ENCODE peak calls at places on chromosome 1, in eight cellular contexts. One of them, this sample, is unnamed.

GRCh38 chr1:156407344-156407743 is 38.3 kb downstream of the RHBG start:
- DNase-seq in stimulated activated CD8-positive, alpha-beta memory T cell treated with anti-CD3 and anti-CD28 coated beads, Interleukin-4, amount 100 ng/mL, for 4 hours: no peak
- DNase-seq in NCI-H2081 treated with DMSO at 0.1 percent for 48 hours: no peak
- DNase-seq in activated naive CD4-positive, alpha-beta T cell treated with anti-CD3 and anti-CD28 coated beads for 36 hours: no peak
- DNase-seq in cardiac fibroblast: no peak
- DNase-seq in Ammon's horn: peak
- DNase-seq in head of caudate nucleus: peak
- DNase-seq in left kidney: no peak
- DNase-seq in this sample: peak

GRCh38 chr1:68384872-68385390 is 64.8 kb downstream of the RPE65 start:
- DNase-seq in stimulated activated CD8-positive, alpha-beta memory T cell treated with anti-CD3 and anti-CD28 coated beads, Interleukin-4, amount 100 ng/mL, for 4 hours: no peak
- DNase-seq in NCI-H2081 treated with DMSO at 0.1 percent for 48 hours: no peak
- DNase-seq in activated naive CD4-positive, alpha-beta T cell treated with anti-CD3 and anti-CD28 coated beads for 36 hours: no peak
- DNase-seq in cardiac fibroblast: peak
- DNase-seq in Ammon's horn: no peak
- DNase-seq in head of caudate nucleus: no peak
- DNase-seq in left kidney: no peak
- DNase-seq in this sample: no peak

GRCh38 chr1:168736450-168736980 is 7.5 kb upstream of the DPT start:
- DNase-seq in stimulated activated CD8-positive, alpha-beta memory T cell treated with anti-CD3 and anti-CD28 coated beads, Interleukin-4, amount 100 ng/mL, for 4 hours: no peak
- DNase-seq in NCI-H2081 treated with DMSO at 0.1 percent for 48 hours: no peak
- DNase-seq in activated naive CD4-positive, alpha-beta T cell treated with anti-CD3 and anti-CD28 coated beads for 36 hours: no peak
- DNase-seq in cardiac fibroblast: no peak
- DNase-seq in Ammon's horn: no peak
- DNase-seq in head of caudate nucleus: no peak
- DNase-seq in left kidney: peak
- DNase-seq in this sample: no peak

GRCh38 chr1:10415211-10415930 is 14.9 kb upstream of the CENPS start:
- DNase-seq in stimulated activated CD8-positive, alpha-beta memory T cell treated with anti-CD3 and anti-CD28 coated beads, Interleukin-4, amount 100 ng/mL, for 4 hours: no peak
- DNase-seq in NCI-H2081 treated with DMSO at 0.1 percent for 48 hours: no peak
- DNase-seq in activated naive CD4-positive, alpha-beta T cell treated with anti-CD3 and anti-CD28 coated beads for 36 hours: no peak
- DNase-seq in cardiac fibroblast: peak
- DNase-seq in Ammon's horn: peak
- DNase-seq in head of caudate nucleus: no peak
- DNase-seq in left kidney: no peak
- DNase-seq in this sample: no peak

GRCh38 chr1:75317976-75318375 is 183.8 kb downstream of the LHX8 start:
- DNase-seq in stimulated activated CD8-positive, alpha-beta memory T cell treated with anti-CD3 and anti-CD28 coated beads, Interleukin-4, amount 100 ng/mL, for 4 hours: no peak
- DNase-seq in NCI-H2081 treated with DMSO at 0.1 percent for 48 hours: no peak
- DNase-seq in activated naive CD4-positive, alpha-beta T cell treated with anti-CD3 and anti-CD28 coated beads for 36 hours: no peak
- DNase-seq in cardiac fibroblast: no peak
- DNase-seq in Ammon's horn: no peak
- DNase-seq in head of caudate nucleus: no peak
- DNase-seq in left kidney: no peak
- DNase-seq in this sample: no peak

GRCh38 chr1:69088556-69088955 is 479.2 kb upstream of the LRRC7 start:
- DNase-seq in stimulated activated CD8-positive, alpha-beta memory T cell treated with anti-CD3 and anti-CD28 coated beads, Interleukin-4, amount 100 ng/mL, for 4 hours: no peak
- DNase-seq in NCI-H2081 treated with DMSO at 0.1 percent for 48 hours: no peak
- DNase-seq in activated naive CD4-positive, alpha-beta T cell treated with anti-CD3 and anti-CD28 coated beads for 36 hours: no peak
- DNase-seq in cardiac fibroblast: no peak
- DNase-seq in Ammon's horn: no peak
- DNase-seq in head of caudate nucleus: no peak
- DNase-seq in left kidney: peak
- DNase-seq in this sample: no peak

GRCh38 chr1:51792864-51793263 is 85.7 kb downstream of the NRDC start:
- DNase-seq in stimulated activated CD8-positive, alpha-beta memory T cell treated with anti-CD3 and anti-CD28 coated beads, Interleukin-4, amount 100 ng/mL, for 4 hours: no peak
- DNase-seq in NCI-H2081 treated with DMSO at 0.1 percent for 48 hours: no peak
- DNase-seq in activated naive CD4-positive, alpha-beta T cell treated with anti-CD3 and anti-CD28 coated beads for 36 hours: peak
- DNase-seq in cardiac fibroblast: peak
- DNase-seq in Ammon's horn: peak
- DNase-seq in head of caudate nucleus: no peak
- DNase-seq in left kidney: no peak
- DNase-seq in this sample: no peak

GRCh38 chr1:150836129-150836773 is 28.2 kb upstream of the CTSK start:
- DNase-seq in stimulated activated CD8-positive, alpha-beta memory T cell treated with anti-CD3 and anti-CD28 coated beads, Interleukin-4, amount 100 ng/mL, for 4 hours: no peak
- DNase-seq in NCI-H2081 treated with DMSO at 0.1 percent for 48 hours: no peak
- DNase-seq in activated naive CD4-positive, alpha-beta T cell treated with anti-CD3 and anti-CD28 coated beads for 36 hours: no peak
- DNase-seq in cardiac fibroblast: peak
- DNase-seq in Ammon's horn: peak
- DNase-seq in head of caudate nucleus: no peak
- DNase-seq in left kidney: peak
- DNase-seq in this sample: no peak

GRCh38 chr1:24567792-24568388 is 12.0 kb downstream of the NCMAP start:
- DNase-seq in stimulated activated CD8-positive, alpha-beta memory T cell treated with anti-CD3 and anti-CD28 coated beads, Interleukin-4, amount 100 ng/mL, for 4 hours: no peak
- DNase-seq in NCI-H2081 treated with DMSO at 0.1 percent for 48 hours: no peak
- DNase-seq in activated naive CD4-positive, alpha-beta T cell treated with anti-CD3 and anti-CD28 coated beads for 36 hours: peak
- DNase-seq in cardiac fibroblast: no peak
- DNase-seq in Ammon's horn: no peak
- DNase-seq in head of caudate nucleus: no peak
- DNase-seq in left kidney: peak
- DNase-seq in this sample: no peak

GRCh38 chr1:8015809-8016165 is 10.3 kb downstream of the ERRFI1 start:
- DNase-seq in stimulated activated CD8-positive, alpha-beta memory T cell treated with anti-CD3 and anti-CD28 coated beads, Interleukin-4, amount 100 ng/mL, for 4 hours: no peak
- DNase-seq in NCI-H2081 treated with DMSO at 0.1 percent for 48 hours: no peak
- DNase-seq in activated naive CD4-positive, alpha-beta T cell treated with anti-CD3 and anti-CD28 coated beads for 36 hours: no peak
- DNase-seq in cardiac fibroblast: peak
- DNase-seq in Ammon's horn: peak
- DNase-seq in head of caudate nucleus: no peak
- DNase-seq in left kidney: no peak
- DNase-seq in this sample: no peak

GRCh38 chr1:30888391-30888790 is 20.2 kb downstream of the SDC3 start:
- DNase-seq in stimulated activated CD8-positive, alpha-beta memory T cell treated with anti-CD3 and anti-CD28 coated beads, Interleukin-4, amount 100 ng/mL, for 4 hours: no peak
- DNase-seq in NCI-H2081 treated with DMSO at 0.1 percent for 48 hours: no peak
- DNase-seq in activated naive CD4-positive, alpha-beta T cell treated with anti-CD3 and anti-CD28 coated beads for 36 hours: no peak
- DNase-seq in cardiac fibroblast: peak
- DNase-seq in Ammon's horn: no peak
- DNase-seq in head of caudate nucleus: no peak
- DNase-seq in left kidney: peak
- DNase-seq in this sample: no peak

GRCh38 chr1:61869691-61870109 is 127.4 kb downstream of the PATJ start:
- DNase-seq in stimulated activated CD8-positive, alpha-beta memory T cell treated with anti-CD3 and anti-CD28 coated beads, Interleukin-4, amount 100 ng/mL, for 4 hours: no peak
- DNase-seq in NCI-H2081 treated with DMSO at 0.1 percent for 48 hours: no peak
- DNase-seq in activated naive CD4-positive, alpha-beta T cell treated with anti-CD3 and anti-CD28 coated beads for 36 hours: no peak
- DNase-seq in cardiac fibroblast: no peak
- DNase-seq in Ammon's horn: no peak
- DNase-seq in head of caudate nucleus: no peak
- DNase-seq in left kidney: no peak
- DNase-seq in this sample: no peak

GRCh38 chr1:206992815-206993214 is 22.6 kb upstream of the FCAMR start:
- DNase-seq in stimulated activated CD8-positive, alpha-beta memory T cell treated with anti-CD3 and anti-CD28 coated beads, Interleukin-4, amount 100 ng/mL, for 4 hours: no peak
- DNase-seq in NCI-H2081 treated with DMSO at 0.1 percent for 48 hours: no peak
- DNase-seq in activated naive CD4-positive, alpha-beta T cell treated with anti-CD3 and anti-CD28 coated beads for 36 hours: no peak
- DNase-seq in cardiac fibroblast: no peak
- DNase-seq in Ammon's horn: no peak
- DNase-seq in head of caudate nucleus: no peak
- DNase-seq in left kidney: peak
- DNase-seq in this sample: no peak

GRCh38 chr1:177686929-177687328 is 282.9 kb downstream of the SEC16B start:
- DNase-seq in stimulated activated CD8-positive, alpha-beta memory T cell treated with anti-CD3 and anti-CD28 coated beads, Interleukin-4, amount 100 ng/mL, for 4 hours: no peak
- DNase-seq in NCI-H2081 treated with DMSO at 0.1 percent for 48 hours: no peak
- DNase-seq in activated naive CD4-positive, alpha-beta T cell treated with anti-CD3 and anti-CD28 coated beads for 36 hours: no peak
- DNase-seq in cardiac fibroblast: no peak
- DNase-seq in Ammon's horn: no peak
- DNase-seq in head of caudate nucleus: no peak
- DNase-seq in left kidney: no peak
- DNase-seq in this sample: no peak

GRCh38 chr1:183267646-183268431 is 81.8 kb downstream of the LAMC2 start:
- DNase-seq in stimulated activated CD8-positive, alpha-beta memory T cell treated with anti-CD3 and anti-CD28 coated beads, Interleukin-4, amount 100 ng/mL, for 4 hours: no peak
- DNase-seq in NCI-H2081 treated with DMSO at 0.1 percent for 48 hours: no peak
- DNase-seq in activated naive CD4-positive, alpha-beta T cell treated with anti-CD3 and anti-CD28 coated beads for 36 hours: no peak
- DNase-seq in cardiac fibroblast: peak
- DNase-seq in Ammon's horn: no peak
- DNase-seq in head of caudate nucleus: no peak
- DNase-seq in left kidney: no peak
- DNase-seq in this sample: no peak

GRCh38 chr1:192545781-192546521 is 29.6 kb upstream of the RGS1 start:
- DNase-seq in stimulated activated CD8-positive, alpha-beta memory T cell treated with anti-CD3 and anti-CD28 coated beads, Interleukin-4, amount 100 ng/mL, for 4 hours: no peak
- DNase-seq in NCI-H2081 treated with DMSO at 0.1 percent for 48 hours: no peak
- DNase-seq in activated naive CD4-positive, alpha-beta T cell treated with anti-CD3 and anti-CD28 coated beads for 36 hours: no peak
- DNase-seq in cardiac fibroblast: peak
- DNase-seq in Ammon's horn: peak
- DNase-seq in head of caudate nucleus: no peak
- DNase-seq in left kidney: no peak
- DNase-seq in this sample: no peak

GRCh38 chr1:36387141-36387949 is 1.6 kb upstream of the STK40 start:
- DNase-seq in stimulated activated CD8-positive, alpha-beta memory T cell treated with anti-CD3 and anti-CD28 coated beads, Interleukin-4, amount 100 ng/mL, for 4 hours: no peak
- DNase-seq in NCI-H2081 treated with DMSO at 0.1 percent for 48 hours: no peak
- DNase-seq in activated naive CD4-positive, alpha-beta T cell treated with anti-CD3 and anti-CD28 coated beads for 36 hours: peak
- DNase-seq in cardiac fibroblast: peak
- DNase-seq in Ammon's horn: peak
- DNase-seq in head of caudate nucleus: peak
- DNase-seq in left kidney: no peak
- DNase-seq in this sample: no peak

GRCh38 chr1:17826165-17826488 is 71.0 kb downstream of the ACTL8 start:
- DNase-seq in stimulated activated CD8-positive, alpha-beta memory T cell treated with anti-CD3 and anti-CD28 coated beads, Interleukin-4, amount 100 ng/mL, for 4 hours: no peak
- DNase-seq in NCI-H2081 treated with DMSO at 0.1 percent for 48 hours: no peak
- DNase-seq in activated naive CD4-positive, alpha-beta T cell treated with anti-CD3 and anti-CD28 coated beads for 36 hours: peak
- DNase-seq in cardiac fibroblast: peak
- DNase-seq in Ammon's horn: no peak
- DNase-seq in head of caudate nucleus: peak
- DNase-seq in left kidney: peak
- DNase-seq in this sample: no peak

GRCh38 chr1:182704677-182705076 is 20.3 kb upstream of the RGS8 start:
- DNase-seq in stimulated activated CD8-positive, alpha-beta memory T cell treated with anti-CD3 and anti-CD28 coated beads, Interleukin-4, amount 100 ng/mL, for 4 hours: no peak
- DNase-seq in NCI-H2081 treated with DMSO at 0.1 percent for 48 hours: no peak
- DNase-seq in activated naive CD4-positive, alpha-beta T cell treated with anti-CD3 and anti-CD28 coated beads for 36 hours: no peak
- DNase-seq in cardiac fibroblast: no peak
- DNase-seq in Ammon's horn: no peak
- DNase-seq in head of caudate nucleus: no peak
- DNase-seq in left kidney: no peak
- DNase-seq in this sample: no peak

This sample was measured in NCI-H524 treated with DMSO at 0.1 percent for 48 hours.